ENCODE peak calls at places on chromosomes 12 and 14, in six cellular contexts. F is adrenal gland, M is GM23248, D is heart left ventricle, N is stomach, E is psoas muscle. X is an unnamed sample.
A peak's percentile ranks its signal among the peaks of the same experiment; 100 is the strongest.

GRCh38 chr12:75020068-75020557 is 189.5 kb downstream of the KCNC2 start:
- DNase-seq in F (no peak), N (no peak), E (no peak), M (peak; percentile 0), D (no peak), X (no peak)

GRCh38 chr12:124632510-124632909 is 65.1 kb upstream of the NCOR2 start:
- DNase-seq in E (no peak), D (no peak), M (no peak), F (no peak), N (no peak), X (no peak)

GRCh38 chr12:3275171-3276041 is 198.2 kb downstream of the TSPAN9 start:
- DNase-seq in E (peak; percentile 73), D (peak; percentile 69), F (peak; percentile 85), M (peak; percentile 81), N (peak; percentile 83), X (peak; percentile 84)

GRCh38 chr12:51951843-51952722 is 584 bp downstream of the ACVR1B start:
- DNase-seq in N (no peak), D (peak; percentile 32), E (peak; percentile 33), M (peak; percentile 49), F (peak; percentile 34), X (peak; percentile 71)

GRCh38 chr12:115598827-115599226 is 678.7 kb downstream of the MED13L start:
- DNase-seq in N (no peak), M (peak; percentile 57), F (no peak), D (peak; percentile 13), E (no peak), X (no peak)

GRCh38 chr12:109863961-109864712 is 16.2 kb downstream of the GLTP start:
- DNase-seq in F (peak; percentile 65), N (peak; percentile 76), M (peak; percentile 35), E (no peak), D (no peak), X (no peak)

GRCh38 chr12:82413994-82414393 is 55.7 kb downstream of the METTL25 start:
- DNase-seq in M (no peak), D (no peak), N (no peak), F (no peak), E (no peak), X (no peak)

GRCh38 chr14:101074124-101075024 is 170.9 kb upstream of the RTL1 start:
- DNase-seq in E (no peak), F (peak; percentile 51), N (peak; percentile 15), D (no peak), M (no peak), X (no peak)

GRCh38 chr14:55340482-55340881 is 69.3 kb downstream of the FBXO34 start:
- DNase-seq in D (no peak), N (no peak), E (no peak), F (no peak), M (no peak), X (no peak)

GRCh38 chr14:68106917-68107316 is 287.3 kb downstream of the RAD51B start:
- DNase-seq in M (no peak), N (no peak), D (no peak), F (no peak), E (no peak), X (no peak)

GRCh38 chr14:59389936-59390335 is 75.2 kb downstream of the GPR135 start:
- DNase-seq in E (no peak), M (no peak), D (no peak), N (no peak), F (no peak), X (no peak)

GRCh38 chr12:104182621-104183378 is 32.8 kb upstream of the TXNRD1 start:
- DNase-seq in D (no peak), F (peak; percentile 22), E (no peak), N (no peak), M (no peak), X (no peak)

GRCh38 chr12:70609739-70610491 is 27.3 kb downstream of the PTPRB start:
- DNase-seq in D (peak; percentile 77), F (peak; percentile 43), E (peak; percentile 58), M (peak; percentile 73), N (peak; percentile 48), X (peak; percentile 67)

GRCh38 chr14:30698463-30698862 is 76.3 kb downstream of the SCFD1 start:
- DNase-seq in E (no peak), M (no peak), N (no peak), F (no peak), D (no peak), X (no peak)

GRCh38 chr12:89369166-89369565 is 16.9 kb upstream of the DUSP6 start:
- DNase-seq in E (no peak), M (no peak), D (no peak), N (no peak), F (no peak), X (no peak)

GRCh38 chr14:82626156-82627055 is 1092.8 kb upstream of the SEL1L start:
- DNase-seq in N (no peak), E (no peak), M (no peak), D (no peak), F (no peak), X (no peak)

GRCh38 chr14:99001241-99001640 is 270.8 kb downstream of the BCL11B start:
- DNase-seq in M (no peak), D (no peak), F (no peak), N (no peak), E (no peak), X (no peak)

GRCh38 chr12:60197589-60197988 is 601.8 kb downstream of the SLC16A7 start:
- DNase-seq in E (no peak), F (no peak), N (no peak), M (peak; percentile 80), D (no peak), X (no peak)

DNA sequence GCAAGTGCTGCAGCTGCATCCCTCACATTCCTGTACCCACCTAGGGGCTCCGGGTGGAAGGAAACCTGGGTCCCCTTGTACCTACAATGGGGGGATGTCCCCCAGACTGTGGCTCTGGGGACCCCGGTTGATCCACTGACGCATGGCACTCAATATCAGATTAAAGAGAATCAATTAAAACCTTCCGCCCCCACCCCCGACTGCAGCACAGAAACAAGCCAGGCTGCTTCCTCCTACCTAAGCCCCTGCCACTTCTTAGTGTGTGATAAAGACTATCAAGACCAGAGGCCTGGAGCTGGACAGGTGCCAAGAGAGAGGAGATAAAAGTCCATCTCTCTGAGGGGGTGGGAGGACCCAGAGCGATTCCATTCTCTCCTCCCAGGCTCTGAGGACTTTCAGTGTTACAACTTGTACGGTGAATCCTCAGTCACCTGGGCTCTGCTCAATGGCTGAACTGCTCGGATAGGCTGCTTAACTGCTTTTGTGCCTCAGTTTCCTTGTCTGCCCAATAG is 28.2 kb upstream of the RPLP0 start:
- DNase-seq in F (peak; percentile 72), N (no peak), D (no peak), M (no peak), E (no peak), X (peak; percentile 79)
- H3K36me3 ChIP-seq in F (peaks cover 12% of the 10 kb centered on the region), N (peaks cover 10% of the 10 kb centered on the region), D (peaks cover 12% of the 10 kb centered on the region), M (no peaks in the 10 kb centered on the region), E (no peaks in the 10 kb centered on the region), X (no peaks in the 10 kb centered on the region)

GRCh38 chr14:50667491-50668007 is 557 bp downstream of the SAV1 start:
- DNase-seq in N (peak; percentile 48), M (no peak), E (no peak), D (no peak), F (no peak), X (peak; percentile 68)
- H3K36me3 ChIP-seq in N (peaks cover 7% of the 10 kb centered on the region), M (peaks cover 4% of the 10 kb centered on the region), E (no peaks in the 10 kb centered on the region), D (peaks cover 12% of the 10 kb centered on the region), F (peaks cover 4% of the 10 kb centered on the region), X (no peaks in the 10 kb centered on the region)

GRCh38 chr12:121009744-121010143 is 6.5 kb downstream of the C12orf43 start:
- DNase-seq in F (no peak), D (no peak), E (no peak), N (peak; percentile 76), M (peak; percentile 50), X (no peak)

GRCh38 chr12:121010860-121011259 is 5.4 kb downstream of the C12orf43 start:
- DNase-seq in N (no peak), D (no peak), M (no peak), E (no peak), F (no peak), X (no peak)

GRCh38 chr12:121005346-121005815 is 10.9 kb downstream of the C12orf43 start:
- DNase-seq in D (no peak), N (peak; percentile 75), M (peak; percentile 70), E (no peak), F (peak; percentile 51), X (no peak)

GRCh38 chr12:121011820-121012219 is 4.5 kb downstream of the C12orf43 start:
- DNase-seq in N (no peak), D (no peak), F (no peak), M (no peak), E (no peak), X (no peak)

DNA sequence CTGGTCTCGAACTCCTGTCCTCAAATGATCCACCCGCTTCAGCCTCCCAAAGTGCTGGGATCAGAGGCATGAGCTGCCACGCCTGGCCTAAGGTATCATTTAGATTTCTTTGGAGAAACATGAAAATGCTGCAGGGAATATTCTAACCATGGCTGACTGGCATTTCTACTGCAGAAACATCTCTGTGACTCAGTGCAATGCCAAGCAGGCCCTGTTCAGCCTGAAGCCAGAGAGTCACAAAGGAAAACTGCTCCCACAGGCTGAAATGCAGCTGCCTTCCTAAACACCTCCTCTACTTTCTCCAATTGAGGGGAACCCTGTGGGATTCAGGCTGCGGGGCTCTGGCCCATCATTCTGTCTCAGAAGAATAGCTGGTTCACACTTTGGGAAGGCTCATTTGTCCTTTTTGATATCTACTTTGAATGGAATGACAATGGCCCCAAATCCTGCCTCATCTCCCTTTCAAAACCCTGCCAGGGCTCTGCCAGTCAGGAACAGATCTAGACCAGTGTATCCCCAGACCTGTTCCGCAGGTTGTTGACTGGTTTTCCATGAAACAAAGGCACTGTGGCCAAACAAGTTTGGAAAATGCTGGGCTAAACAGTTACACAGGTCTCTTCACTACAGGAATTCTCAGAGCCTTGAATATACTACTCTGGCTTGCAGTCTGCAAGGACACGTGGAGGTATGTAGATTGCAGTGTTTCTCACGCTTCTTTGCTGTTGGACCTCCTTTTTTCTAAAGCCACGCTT is 7.8 kb downstream of the C12orf43 start:
- DNase-seq in D (no peak), E (no peak), F (no peak), M (no peak), N (no peak), X (no peak)
- H3K36me3 ChIP-seq in D (peaks cover 91% of the 10 kb centered on the region), E (peaks cover 8% of the 10 kb centered on the region), F (peaks cover 44% of the 10 kb centered on the region), M (peaks cover 9% of the 10 kb centered on the region), N (peaks cover 83% of the 10 kb centered on the region), X (peaks cover 19% of the 10 kb centered on the region)

GRCh38 chr12:4938900-4939299 is 29.2 kb downstream of the KCNA1 start:
- DNase-seq in E (no peak), F (no peak), D (no peak), N (no peak), M (no peak), X (no peak)

GRCh38 chr12:4939418-4940023 is 29.8 kb downstream of the KCNA1 start:
- DNase-seq in D (no peak), E (no peak), F (no peak), M (no peak), N (no peak), X (no peak)

GRCh38 chr12:4932576-4932975 is 22.9 kb downstream of the KCNA1 start:
- DNase-seq in E (no peak), F (no peak), M (no peak), N (no peak), D (no peak), X (no peak)

GRCh38 chr12:4934651-4935050 is 24.9 kb downstream of the KCNA1 start:
- DNase-seq in N (no peak), M (peak; percentile 24), F (no peak), E (no peak), D (no peak), X (no peak)
- H3K36me3 ChIP-seq in N (no peaks in the 10 kb centered on the region), M (no peaks in the 10 kb centered on the region), F (no peaks in the 10 kb centered on the region), E (no peaks in the 10 kb centered on the region), D (no peaks in the 10 kb centered on the region), X (no peaks in the 10 kb centered on the region)

GRCh38 chr14:96717116-96717515 is 80.1 kb upstream of the VRK1 start:
- DNase-seq in M (no peak), F (no peak), N (no peak), E (no peak), D (no peak), X (peak; percentile 19)
- H3K36me3 ChIP-seq in M (no peaks in the 10 kb centered on the region), F (no peaks in the 10 kb centered on the region), N (no peaks in the 10 kb centered on the region), E (no peaks in the 10 kb centered on the region), D (no peaks in the 10 kb centered on the region), X (no peaks in the 10 kb centered on the region)

GRCh38 chr12:108811411-108812185 is 45.8 kb downstream of the SSH1 start:
- DNase-seq in E (no peak), F (no peak), N (no peak), D (no peak), M (peak; percentile 12), X (no peak)
- H3K36me3 ChIP-seq in E (peaks cover 7% of the 10 kb centered on the region), F (peaks cover 69% of the 10 kb centered on the region), N (peaks cover 99% of the 10 kb centered on the region), D (peaks cover 97% of the 10 kb centered on the region), M (peaks cover 63% of the 10 kb centered on the region), X (peaks cover 21% of the 10 kb centered on the region)

X was measured in sigmoid colon.